ENCODE peak calls at places on chromosomes 3 and 15, in five cellular contexts. One of them, this sample, is unnamed.

GRCh38 chr3:128701342-128702212 is 24.4 kb upstream of the RAB7A start:
- DNase-seq in GM23338: no peak
- DNase-seq in brain microvascular endothelial cell: no peak
- DNase-seq in NCI-H2029 treated with DMSO at 0.1 percent for 48 hours: no peak
- DNase-seq in MCF 10A: no peak
- DNase-seq in this sample: no peak

GRCh38 chr15:33150516-33150915 is 44.0 kb downstream of the FMN1 start:
- DNase-seq in GM23338: no peak
- DNase-seq in brain microvascular endothelial cell: no peak
- DNase-seq in NCI-H2029 treated with DMSO at 0.1 percent for 48 hours: no peak
- DNase-seq in MCF 10A: no peak
- DNase-seq in this sample: no peak

GRCh38 chr3:131494706-131495105 is 8.1 kb downstream of the MRPL3 start:
- DNase-seq in GM23338: no peak
- DNase-seq in brain microvascular endothelial cell: no peak
- DNase-seq in NCI-H2029 treated with DMSO at 0.1 percent for 48 hours: no peak
- DNase-seq in MCF 10A: no peak
- DNase-seq in this sample: no peak

GRCh38 chr15:65828566-65828965 is 36.5 kb upstream of the DENND4A start:
- DNase-seq in GM23338: no peak
- DNase-seq in brain microvascular endothelial cell: no peak
- DNase-seq in NCI-H2029 treated with DMSO at 0.1 percent for 48 hours: no peak
- DNase-seq in MCF 10A: no peak
- DNase-seq in this sample: no peak

GRCh38 chr3:87313641-87314040 is 37.3 kb upstream of the POU1F1 start:
- DNase-seq in GM23338: no peak
- DNase-seq in brain microvascular endothelial cell: no peak
- DNase-seq in NCI-H2029 treated with DMSO at 0.1 percent for 48 hours: no peak
- DNase-seq in MCF 10A: peak
- DNase-seq in this sample: no peak

GRCh38 chr15:22884344-22884743 is 45.9 kb downstream of the NIPA2 start:
- DNase-seq in GM23338: peak
- DNase-seq in brain microvascular endothelial cell: no peak
- DNase-seq in NCI-H2029 treated with DMSO at 0.1 percent for 48 hours: no peak
- DNase-seq in MCF 10A: no peak
- DNase-seq in this sample: no peak

GRCh38 chr3:182848906-182849305 is 55.6 kb downstream of the ATP11B start:
- DNase-seq in GM23338: no peak
- DNase-seq in brain microvascular endothelial cell: no peak
- DNase-seq in NCI-H2029 treated with DMSO at 0.1 percent for 48 hours: no peak
- DNase-seq in MCF 10A: no peak
- DNase-seq in this sample: no peak

GRCh38 chr3:49666592-49666991 is 7.6 kb upstream of the APEH start:
- DNase-seq in GM23338: peak
- DNase-seq in brain microvascular endothelial cell: no peak
- DNase-seq in NCI-H2029 treated with DMSO at 0.1 percent for 48 hours: no peak
- DNase-seq in MCF 10A: no peak
- DNase-seq in this sample: no peak

GRCh38 chr3:100665230-100665629 is 44.1 kb upstream of the TFG start:
- DNase-seq in GM23338: no peak
- DNase-seq in brain microvascular endothelial cell: no peak
- DNase-seq in NCI-H2029 treated with DMSO at 0.1 percent for 48 hours: no peak
- DNase-seq in MCF 10A: no peak
- DNase-seq in this sample: no peak